ENCODE peak calls at places on chromosomes 4 and X, in ten cellular contexts. D is cardiac muscle cell, B is NAMALWA, T is endothelial cell, C is dorsolateral prefrontal cortex, Z is NCI-H748 treated with DMSO at 0.1 percent for 48 hours, P is PC-3, M is HTR-8/SVneo, A is SK-N-DZ, F is body of pancreas. W is an unnamed sample.

GRCh38 chr4:54386693-54387092 is 157.6 kb downstream of the PDGFRA start:
- DNase-seq in D (no peak), B (no peak), T (no peak), C (no peak), Z (no peak), P (no peak), M (no peak), A (no peak), F (no peak), W (no peak)

GRCh38 chr4:186701273-186701672 is 22.4 kb downstream of the FAT1 start:
- DNase-seq in D (peak; percentile 89), B (no peak), T (no peak), C (no peak), Z (no peak), P (no peak), M (peak; percentile 18), A (no peak), F (no peak), W (no peak)

GRCh38 chr4:155738548-155738947 is 20.3 kb upstream of the GUCY1B1 start:
- DNase-seq in D (peak; percentile 49), B (no peak), T (no peak), C (no peak), Z (no peak), P (peak; percentile 9), M (no peak), A (no peak), F (no peak), W (no peak)

GRCh38 chr4:2080429-2081300 is 21.5 kb downstream of the NAT8L start:
- DNase-seq in D (no peak), B (no peak), T (no peak), C (no peak), Z (no peak), P (no peak), M (no peak), A (no peak), F (no peak), W (no peak)

GRCh38 chrX:70038951-70039350 is 10.8 kb downstream of the AWAT2 start:
- DNase-seq in D (no peak), B (no peak), T (no peak), C (no peak), Z (no peak), P (no peak), M (no peak), A (no peak), F (peak; percentile 20), W (no peak)

GRCh38 chr4:188198980-188199792 is 59.9 kb downstream of the TRIML1 start:
- DNase-seq in D (peak; percentile 4), B (no peak), T (no peak), C (no peak), Z (no peak), P (no peak), M (no peak), A (no peak), F (no peak), W (no peak)

GRCh38 chr4:8267077-8267476 is 2.5 kb upstream of the HTRA3 start:
- DNase-seq in D (peak; percentile 88), B (peak; percentile 43), T (peak; percentile 67), C (no peak), Z (no peak), P (peak; percentile 68), M (peak; percentile 29), A (peak; percentile 55), F (peak; percentile 74), W (peak; percentile 91)

GRCh38 chrX:7253565-7253964 is 105.6 kb upstream of the PUDP start:
- DNase-seq in D (no peak), B (no peak), T (no peak), C (no peak), Z (no peak), P (no peak), M (no peak), A (no peak), F (no peak), W (no peak)

GRCh38 chr4:173538148-173538902 is 8.3 kb upstream of the HAND2 start:
- DNase-seq in D (peak; percentile 50), B (no peak), T (peak; percentile 38), C (no peak), Z (peak; percentile 47), P (no peak), M (no peak), A (peak; percentile 46), F (no peak), W (no peak)

GRCh38 chr4:99790796-99791617 is 25.6 kb upstream of the DAPP1 start:
- DNase-seq in D (no peak), B (no peak), T (no peak), C (no peak), Z (peak; percentile 52), P (peak; percentile 49), M (no peak), A (peak; percentile 76), F (no peak), W (no peak)

GRCh38 chr4:57093816-57094481 is 16.2 kb downstream of the IGFBP7 start:
- DNase-seq in D (no peak), B (no peak), T (no peak), C (no peak), Z (no peak), P (no peak), M (no peak), A (no peak), F (no peak), W (no peak)

GRCh38 chrX:20352935-20353336 is 86.2 kb upstream of the RPS6KA3 start:
- DNase-seq in D (no peak), B (no peak), T (no peak), C (no peak), Z (no peak), P (no peak), M (no peak), A (no peak), F (no peak), W (no peak)

GRCh38 chr4:19756661-19757060 is 495.0 kb upstream of the SLIT2 start:
- DNase-seq in D (peak; percentile 21), B (no peak), T (no peak), C (no peak), Z (no peak), P (no peak), M (no peak), A (no peak), F (no peak), W (no peak)

GRCh38 chr4:176547005-176547404 is 227.2 kb downstream of the SPCS3 start:
- DNase-seq in D (peak; percentile 50), B (no peak), T (no peak), C (no peak), Z (no peak), P (no peak), M (no peak), A (no peak), F (no peak), W (no peak)

GRCh38 chr4:72557021-72557420 is 12.0 kb downstream of the ADAMTS3 start:
- DNase-seq in D (peak; percentile 53), B (no peak), T (no peak), C (no peak), Z (no peak), P (no peak), M (no peak), A (no peak), F (no peak), W (no peak)

GRCh38 chrX:30530591-30530990 is 47.0 kb downstream of the TASL start:
- DNase-seq in D (peak; percentile 43), B (no peak), T (no peak), C (no peak), Z (no peak), P (peak; percentile 29), M (no peak), A (no peak), F (no peak), W (no peak)

GRCh38 chrX:130111220-130111934 is 1.1 kb upstream of the ELF4 start:
- DNase-seq in D (no peak), B (no peak), T (no peak), C (no peak), Z (no peak), P (no peak), M (no peak), A (no peak), F (no peak), W (no peak)

GRCh38 chr4:69888336-69888735 is 28.4 kb upstream of the SULT1E1 start:
- DNase-seq in D (peak; percentile 16), B (no peak), T (no peak), C (no peak), Z (no peak), P (no peak), M (no peak), A (no peak), F (no peak), W (no peak)

GRCh38 chrX:78316310-78316709 is 11.1 kb downstream of the CYSLTR1 start:
- DNase-seq in D (no peak), B (no peak), T (no peak), C (no peak), Z (no peak), P (no peak), M (no peak), A (no peak), F (no peak), W (no peak)

GRCh38 chr4:154314248-154314647 is 177.4 kb downstream of the DCHS2 start:
- DNase-seq in D (peak; percentile 12), B (no peak), T (no peak), C (no peak), Z (no peak), P (peak; percentile 53), M (no peak), A (no peak), F (no peak), W (no peak)

GRCh38 chrX:134669378-134670098 is 11.3 kb upstream of the PLAC1 start:
- DNase-seq in D (peak; percentile 90), B (no peak), T (no peak), C (no peak), Z (no peak), P (peak; percentile 87), M (peak; percentile 48), A (no peak), F (peak; percentile 24), W (no peak)

W was measured in HuH-7.5.